ENCODE peak calls at places on chromosome 21, in four cellular contexts. A is SK-N-SH, D is GM12878, R is K562. P is an unnamed sample.

GRCh38 chr21:43808832-43809251 is 19.5 kb downstream of the RRP1 start:
- DNase-seq in R (no peak), A (no peak), D (no peak), P (no peak)

GRCh38 chr21:25568230-25568629 is 39.1 kb downstream of the MRPL39 start:
- DNase-seq in D (no peak), R (no peak), A (no peak), P (no peak)

GRCh38 chr21:14523234-14523633 is 22.9 kb downstream of the SAMSN1 start:
- DNase-seq in D (no peak), R (no peak), A (no peak), P (no peak)

GRCh38 chr21:27569831-27570230 is 602.9 kb upstream of the ADAMTS5 start:
- DNase-seq in D (no peak), R (no peak), A (no peak), P (no peak)

GRCh38 chr21:26845066-26845749 is at the start of gene ADAMTS1:
- DNase-seq in D (no peak), R (no peak), A (peak; percentile 96), P (peak; percentile 88)

GRCh38 chr21:43193651-43194302 is 25.0 kb downstream of the CRYAA start:
- DNase-seq in D (no peak), A (peak; percentile 38), R (no peak), P (peak; percentile 17)

GRCh38 chr21:44083631-44084291 is 23.4 kb upstream of the PWP2 start:
- DNase-seq in A (no peak), R (no peak), D (no peak), P (no peak)

GRCh38 chr21:28554660-28555475 is 437.8 kb downstream of the LTN1 start:
- DNase-seq in R (no peak), A (no peak), D (no peak), P (peak; percentile 26)

GRCh38 chr21:41614456-41615010 is 106.6 kb upstream of the TMPRSS2 start:
- DNase-seq in R (no peak), D (no peak), A (no peak), P (no peak)

GRCh38 chr21:41611966-41612606 is 104.1 kb upstream of the TMPRSS2 start:
- DNase-seq in D (no peak), R (peak; percentile 41), A (no peak), P (peak; percentile 51)

GRCh38 chr21:41613421-41613998 is 105.6 kb upstream of the TMPRSS2 start:
- DNase-seq in R (no peak), A (no peak), D (no peak), P (no peak)

GRCh38 chr21:41611441-41611840 is 103.5 kb upstream of the TMPRSS2 start:
- DNase-seq in R (no peak), D (no peak), A (no peak), P (no peak)

GRCh38 chr21:41612674-41613250 is 104.8 kb upstream of the TMPRSS2 start:
- DNase-seq in D (no peak), A (peak; percentile 79), R (peak; percentile 76), P (peak; percentile 79)
- TF ChIP-seq USF1 in D (no peak), A (no peak), R (no peak), P (no peak)

GRCh38 chr21:37278199-37278598 is 11.1 kb upstream of the VPS26C start:
- DNase-seq in A (no peak), R (no peak), D (no peak), P (no peak)
- TF ChIP-seq USF2 in A (no peak), R (no peak), D (no peak), P (no peak)

GRCh38 chr21:31479222-31479621 is 135.2 kb upstream of the TIAM1 start:
- DNase-seq in D (no peak), A (no peak), R (no peak), P (no peak)

GRCh38 chr21:31473685-31474345 is 129.8 kb upstream of the TIAM1 start:
- DNase-seq in R (no peak), A (no peak), D (no peak), P (no peak)

GRCh38 chr21:31479714-31480113 is 135.7 kb upstream of the TIAM1 start:
- DNase-seq in D (no peak), A (no peak), R (no peak), P (no peak)

GRCh38 chr21:31475223-31475622 is 131.2 kb upstream of the TIAM1 start:
- DNase-seq in A (no peak), D (no peak), R (no peak), P (no peak)

GRCh38 chr21:31476551-31477120 is 132.6 kb upstream of the TIAM1 start:
- DNase-seq in R (no peak), D (no peak), A (no peak), P (no peak)
- TF ChIP-seq USF1 in R (no peak), D (no peak), A (no peak), P (no peak)

DNA sequence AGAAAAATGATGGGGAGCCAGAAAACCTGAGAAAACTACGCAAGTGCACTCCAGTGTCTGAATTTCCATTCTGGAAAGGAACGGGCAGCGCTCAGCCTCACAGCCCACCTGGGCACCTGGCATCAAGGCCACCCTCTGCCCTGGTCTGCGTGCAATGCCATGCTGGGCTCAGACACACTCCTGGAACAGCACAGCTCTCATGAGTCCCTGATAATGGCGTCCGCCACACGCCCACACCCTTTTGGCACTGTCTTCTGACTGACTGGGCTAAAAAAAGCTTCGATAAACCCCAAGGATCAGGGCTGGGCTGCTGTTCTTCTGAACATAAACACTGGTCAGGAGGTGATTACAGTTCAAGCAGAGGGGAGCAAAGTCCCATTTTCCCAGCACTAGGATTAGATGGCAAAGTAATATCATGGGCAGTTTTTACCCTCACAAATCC is 22.8 kb downstream of the RCAN1 start:
- DNase-seq in D (no peak), A (no peak), R (peak; percentile 40), P (no peak)
- TF ChIP-seq USF2 in D (no peak), A (no peak), R (no peak), P (no peak)

GRCh38 chr21:42010507-42011493 is 640 bp upstream of the ZBTB21 start:
- DNase-seq in A (peak; percentile 73), R (peak; percentile 71), D (no peak), P (peak; percentile 38)
- TF ChIP-seq USF1 in A (no peak), R (no peak), D (no peak), P (no peak)

DNA sequence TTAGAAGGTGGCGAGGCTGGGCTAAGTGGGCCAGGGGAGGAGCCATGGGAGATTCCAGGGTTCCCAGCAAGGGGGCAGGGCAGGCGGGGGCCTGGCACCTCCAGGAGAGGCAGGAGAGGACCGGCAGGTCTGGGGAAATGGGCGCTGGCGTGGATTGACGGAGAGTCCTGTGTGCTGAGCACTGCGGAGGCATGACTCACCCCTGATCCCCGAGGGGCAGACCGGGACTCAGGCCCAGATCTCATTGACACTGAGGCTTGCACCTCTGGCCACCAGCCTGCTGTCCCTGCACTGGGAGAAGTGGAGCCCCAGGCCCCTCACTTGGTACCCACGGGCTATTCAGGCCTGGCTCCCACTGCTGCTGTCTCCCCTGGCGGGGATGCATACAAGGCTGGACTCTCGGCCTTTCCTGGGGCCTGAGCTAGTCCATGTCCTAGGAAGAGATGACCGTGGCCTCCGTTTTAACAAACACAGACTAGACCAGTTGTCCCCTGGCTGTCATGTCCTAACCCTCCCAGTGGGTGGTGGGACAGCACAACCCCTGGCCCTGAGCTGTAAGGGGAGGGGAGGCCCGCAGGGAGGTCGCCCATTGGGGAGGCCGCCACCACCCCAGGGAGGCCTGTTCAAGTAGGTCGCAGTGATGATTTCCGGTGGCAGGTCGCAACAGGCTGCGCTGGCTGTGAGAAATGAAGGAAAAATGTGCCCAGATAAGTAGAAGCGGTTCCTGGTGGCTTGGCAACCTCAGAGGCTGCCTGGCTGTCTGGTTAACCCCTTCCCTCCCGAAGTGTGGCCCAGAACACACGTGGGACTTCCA is 39.7 kb downstream of the RIPK4 start:
- DNase-seq in D (no peak), A (no peak), R (no peak), P (no peak)
- TF ChIP-seq USF2 in D (no peak), A (no peak), R (no peak), P (no peak)

GRCh38 chr21:45871616-45872236 is 109.8 kb upstream of the COL6A1 start:
- DNase-seq in R (no peak), A (no peak), D (no peak), P (no peak)

GRCh38 chr21:45873866-45874265 is 107.7 kb upstream of the COL6A1 start:
- DNase-seq in A (no peak), R (no peak), D (no peak), P (no peak)

GRCh38 chr21:45872902-45873301 is 108.7 kb upstream of the COL6A1 start:
- DNase-seq in D (no peak), A (no peak), R (no peak), P (no peak)

GRCh38 chr21:45873418-45873817 is 108.2 kb upstream of the COL6A1 start:
- DNase-seq in A (peak; percentile 17), D (no peak), R (no peak), P (no peak)

GRCh38 chr21:45872471-45872870 is 109.1 kb upstream of the COL6A1 start:
- DNase-seq in A (no peak), R (no peak), D (no peak), P (no peak)
- TF ChIP-seq USF1 in A (no peak), R (no peak), D (no peak), P (no peak)

GRCh38 chr21:16891821-16892220 is 621.0 kb upstream of the CXADR start:
- DNase-seq in D (no peak), A (no peak), R (no peak), P (no peak)
- TF ChIP-seq USF2 in D (no peak), A (no peak), R (no peak), P (no peak)

GRCh38 chr21:35208810-35209517 is 159.9 kb upstream of the RUNX1 start:
- DNase-seq in A (no peak), R (no peak), D (no peak), P (no peak)

GRCh38 chr21:35204850-35205564 is 155.9 kb upstream of the RUNX1 start:
- DNase-seq in R (peak; percentile 70), D (no peak), A (no peak), P (no peak)

GRCh38 chr21:35206141-35207125 is 157.3 kb upstream of the RUNX1 start:
- DNase-seq in A (no peak), D (no peak), R (peak; percentile 75), P (no peak)

GRCh38 chr21:35208117-35208516 is 159.0 kb upstream of the RUNX1 start:
- DNase-seq in D (no peak), A (no peak), R (no peak), P (no peak)

GRCh38 chr21:35207322-35207721 is 158.2 kb upstream of the RUNX1 start:
- DNase-seq in A (no peak), D (no peak), R (no peak), P (no peak)
- TF ChIP-seq USF1 in A (no peak), D (no peak), R (no peak), P (no peak)

P was measured in WTC11.